ENCODE peak calls at places on chromosomes 3 and 15, in five cellular contexts. A, I, L, H and O are unnamed samples.

GRCh38 chr3:101720851-101721649 is 3.4 kb upstream of the CEP97 start:
- DNase-seq in A (no peak), H (peak), I (no peak), L (no peak), O (peak)

GRCh38 chr15:61879219-61879618 is 181.0 kb downstream of the VPS13C start:
- DNase-seq in H (peak), I (no peak), A (no peak), L (no peak), O (no peak)

GRCh38 chr15:90711842-90712241 is 5.3 kb upstream of the BLM start:
- DNase-seq in A (no peak), I (no peak), H (no peak), L (no peak), O (no peak)

GRCh38 chr3:153621988-153622387 is 460.0 kb downstream of the RAP2B start:
- DNase-seq in L (peak), H (no peak), I (no peak), A (no peak), O (no peak)

GRCh38 chr15:30882861-30883433 is 20.8 kb upstream of the FAN1 start:
- DNase-seq in I (no peak), H (no peak), A (peak), L (no peak), O (no peak)

GRCh38 chr3:196889844-196890243 is 22.1 kb downstream of the SENP5 start:
- DNase-seq in H (no peak), A (no peak), I (no peak), L (no peak), O (no peak)

GRCh38 chr3:99783009-99783573 is 34.6 kb upstream of the CMSS1 start:
- DNase-seq in H (peak), I (no peak), A (no peak), L (no peak), O (no peak)

GRCh38 chr15:78906310-78906608 is 33.6 kb downstream of the MORF4L1 start:
- DNase-seq in A (no peak), L (no peak), H (peak), I (no peak), O (no peak)

GRCh38 chr3:115272036-115272824 is 125.1 kb upstream of the ZBTB20 start:
- DNase-seq in A (no peak), H (peak), I (no peak), L (no peak), O (no peak)

GRCh38 chr15:55334371-55334770 is 15.3 kb downstream of the PIGB start:
- DNase-seq in L (no peak), A (no peak), I (no peak), H (peak), O (no peak)

GRCh38 chr3:170049146-170050000 is 11.6 kb downstream of the GPR160 start:
- DNase-seq in H (peak), I (no peak), L (no peak), A (no peak), O (peak)